ENCODE peak calls at places on chromosome 18, in ten cellular contexts. Z is spleen, E is ovary, Q is Peyer's patch, C is uterus, U is A549, J is body of pancreas, P is transverse colon, I is gastrocnemius medialis, G is tibial nerve. M is an unnamed sample.

GRCh38 chr18:25237571-25238267 is 114.2 kb downstream of the ZNF521 start:
- DNase-seq in C (no peak), I (no peak), P (no peak), G (no peak), U (no peak), J (no peak), Z (no peak), E (no peak), Q (no peak), M (no peak)

GRCh38 chr18:58635891-58636290 is 7.0 kb upstream of the ALPK2 start:
- DNase-seq in Z (no peak), I (no peak), J (no peak), E (no peak), Q (no peak), P (no peak), C (no peak), G (no peak), U (no peak), M (no peak)

GRCh38 chr18:55318864-55319516 is 269.0 kb downstream of the TCF4 start:
- DNase-seq in Q (no peak), P (no peak), Z (no peak), I (no peak), J (no peak), E (no peak), U (no peak), C (no peak), G (no peak), M (no peak)

GRCh38 chr18:77133051-77133919 is 702 bp upstream of the MBP start:
- DNase-seq in U (no peak), P (peak; percentile 55), I (peak; percentile 45), J (peak; percentile 79), E (peak; percentile 53), G (peak; percentile 56), Z (peak; percentile 90), Q (no peak), C (peak; percentile 67), M (no peak)

GRCh38 chr18:22601481-22601880 is 183.8 kb upstream of the CTAGE1 start:
- DNase-seq in U (no peak), Z (no peak), Q (no peak), E (no peak), G (no peak), I (no peak), C (no peak), P (no peak), J (no peak), M (no peak)

GRCh38 chr18:7370812-7371211 is 139.9 kb downstream of the LRRC30 start:
- DNase-seq in P (no peak), J (peak; percentile 32), U (no peak), G (peak; percentile 21), E (peak; percentile 26), I (peak; percentile 13), Q (no peak), Z (peak; percentile 84), C (peak; percentile 36), M (peak; percentile 39)

GRCh38 chr18:6650063-6650462 is 79.5 kb upstream of the ARHGAP28 start:
- DNase-seq in J (peak; percentile 80), P (no peak), Q (no peak), E (no peak), G (no peak), C (no peak), Z (no peak), I (no peak), U (no peak), M (no peak)

GRCh38 chr18:45910405-45911023 is 56.6 kb downstream of the EPG5 start:
- DNase-seq in I (no peak), Z (peak; percentile 87), G (peak; percentile 18), U (peak; percentile 46), E (peak; percentile 30), C (no peak), J (peak; percentile 41), Q (peak; percentile 75), P (peak; percentile 37), M (peak; percentile 60)

GRCh38 chr18:111292-112014 is 46.9 kb upstream of the USP14 start:
- DNase-seq in C (peak; percentile 73), E (peak; percentile 53), G (no peak), U (peak; percentile 33), J (peak; percentile 75), Z (peak; percentile 89), Q (peak; percentile 69), P (peak; percentile 68), I (peak; percentile 15), M (peak; percentile 69)

GRCh38 chr18:31424383-31424988 is 23.1 kb upstream of the DSG3 start:
- DNase-seq in G (no peak), E (peak; percentile 22), I (no peak), P (peak; percentile 48), Z (no peak), J (no peak), Q (peak; percentile 72), C (no peak), U (peak; percentile 4), M (no peak)

GRCh38 chr18:69819460-69819859 is 128.2 kb downstream of the CD226 start:
- DNase-seq in G (no peak), Z (no peak), J (no peak), E (no peak), I (no peak), C (no peak), U (no peak), P (no peak), Q (no peak), M (no peak)

GRCh38 chr18:2146092-2146491 is 425.2 kb downstream of the METTL4 start:
- DNase-seq in C (no peak), J (no peak), I (no peak), Z (no peak), U (no peak), Q (no peak), E (no peak), G (no peak), P (no peak), M (no peak)

GRCh38 chr18:22538463-22538862 is 120.7 kb upstream of the CTAGE1 start:
- DNase-seq in U (no peak), J (peak; percentile 21), Z (no peak), I (peak; percentile 38), G (peak; percentile 73), E (no peak), P (no peak), Q (no peak), C (no peak), M (no peak)

GRCh38 chr18:24585996-24586566 is 125.6 kb downstream of the HRH4 start:
- DNase-seq in P (no peak), U (no peak), G (no peak), J (no peak), Q (no peak), Z (no peak), C (no peak), E (no peak), I (no peak), M (no peak)

GRCh38 chr18:63850010-63850409 is 37.5 kb upstream of the SERPINB2 start:
- DNase-seq in E (no peak), I (no peak), P (no peak), G (no peak), C (no peak), Z (no peak), J (no peak), U (peak; percentile 5), Q (no peak), M (no peak)

GRCh38 chr18:57728941-57729511 is 74.1 kb downstream of the ATP8B1 start:
- DNase-seq in P (no peak), I (no peak), Q (no peak), G (no peak), C (no peak), J (no peak), Z (no peak), U (no peak), E (no peak), M (no peak)

GRCh38 chr18:24817150-24818068 is 357.0 kb downstream of the HRH4 start:
- DNase-seq in Q (no peak), P (no peak), G (no peak), U (no peak), C (no peak), Z (no peak), I (no peak), E (no peak), J (no peak), M (no peak)

GRCh38 chr18:47709556-47709955 is 220.9 kb downstream of the SMAD2 start:
- DNase-seq in Z (no peak), U (no peak), G (no peak), P (no peak), E (no peak), I (no peak), J (no peak), C (no peak), Q (no peak), M (no peak)

GRCh38 chr18:70998490-70998889 is 709.6 kb downstream of the SOCS6 start:
- DNase-seq in E (no peak), G (no peak), Z (no peak), J (no peak), P (no peak), I (no peak), U (no peak), C (no peak), Q (no peak), M (no peak)

GRCh38 chr18:49231541-49231940 is 228.9 kb downstream of the DYM start:
- DNase-seq in Z (no peak), U (no peak), E (no peak), Q (no peak), P (no peak), J (no peak), I (no peak), C (no peak), G (no peak), M (no peak)
- H3K4me1 ChIP-seq in Z (no peaks in the 10 kb centered on the region), U (no peaks in the 10 kb centered on the region), E (no peaks in the 10 kb centered on the region), Q (no peaks in the 10 kb centered on the region), P (no peaks in the 10 kb centered on the region), J (no peaks in the 10 kb centered on the region), I (no peaks in the 10 kb centered on the region), C (no peaks in the 10 kb centered on the region), G (no peaks in the 10 kb centered on the region), M (no peaks in the 10 kb centered on the region)

GRCh38 chr18:12726774-12727550 is 24.1 kb downstream of the PSMG2 start:
- DNase-seq in C (peak; percentile 30), E (peak; percentile 59), P (peak; percentile 34), U (peak; percentile 50), I (peak; percentile 14), J (peak; percentile 58), Z (no peak), G (peak; percentile 93), Q (peak; percentile 57), M (peak; percentile 79)

GRCh38 chr18:12722731-12723130 is 19.9 kb downstream of the PSMG2 start:
- DNase-seq in P (no peak), C (no peak), G (no peak), Z (no peak), J (no peak), E (no peak), U (no peak), I (no peak), Q (no peak), M (no peak)

GRCh38 chr18:12721495-12722275 is 18.8 kb downstream of the PSMG2 start:
- DNase-seq in Z (no peak), C (no peak), Q (no peak), P (no peak), J (no peak), U (no peak), E (no peak), I (no peak), G (no peak), M (no peak)
- H3K4me3 ChIP-seq in Z (no peak overlapping the region), C (no peak overlapping the region), Q (no peak overlapping the region), P (no peak overlapping the region), J (no peak overlapping the region), U (no peak overlapping the region), E (no peak overlapping the region), I (no peak overlapping the region), G (no peak overlapping the region), M (no peak overlapping the region)

GRCh38 chr18:75261430-75262223 is 51.0 kb downstream of the TSHZ1 start:
- DNase-seq in U (no peak), Q (no peak), C (no peak), P (no peak), J (no peak), E (no peak), Z (no peak), G (no peak), I (no peak), M (no peak)
- TF ChIP-seq POLR2A in U (no peak), Q (no peak), C (no peak), P (no peak), J (no peak), E (no peak), Z (no peak), G (no peak), I (no peak), M (no peak)

GRCh38 chr18:10412933-10413332 is 41.5 kb upstream of the APCDD1 start:
- DNase-seq in Z (no peak), U (no peak), Q (no peak), P (no peak), J (no peak), E (no peak), C (no peak), G (no peak), I (no peak), M (no peak)
- H3K4me1 ChIP-seq in Z (no peaks in the 10 kb centered on the region), U (no peaks in the 10 kb centered on the region), Q (no peaks in the 10 kb centered on the region), P (no peaks in the 10 kb centered on the region), J (peaks cover 17% of the 10 kb centered on the region), E (peaks cover 2% of the 10 kb centered on the region), C (no peaks in the 10 kb centered on the region), G (no peaks in the 10 kb centered on the region), I (no peaks in the 10 kb centered on the region), M (no peaks in the 10 kb centered on the region)

M was measured in adrenal gland.